ENCODE peak calls at places on chromosomes 12 and 14, in eight cellular contexts. X is activated naive CD8-positive, alpha-beta T cell treated with anti-CD3 and anti-CD28 coated beads for 36 hours; E is GM04504; D is skeletal muscle cell; Y is body of pancreas; S is dermis blood vessel endothelial cell; T is GM12865; R is cardiac muscle cell. J is an unnamed sample.

GRCh38 chr12:124741211-124741610 is 122.5 kb downstream of the SCARB1 start:
- DNase-seq in X (no peak), E (no peak), D (no peak), Y (no peak), S (no peak), T (no peak), R (no peak), J (no peak)

GRCh38 chr12:120356567-120357030 is 12.4 kb downstream of the MSI1 start:
- DNase-seq in X (peak; percentile 81), E (peak; percentile 47), D (peak; percentile 67), Y (peak; percentile 81), S (peak; percentile 85), T (peak; percentile 77), R (peak; percentile 79), J (peak; percentile 82)

GRCh38 chr12:113339540-113339939 is 4.6 kb upstream of the SLC8B1 start:
- DNase-seq in X (no peak), E (no peak), D (no peak), Y (no peak), S (no peak), T (no peak), R (no peak), J (no peak)

GRCh38 chr14:36818794-36819384 is 157.2 kb downstream of the PAX9 start:
- DNase-seq in X (no peak), E (peak; percentile 50), D (no peak), Y (no peak), S (no peak), T (no peak), R (peak; percentile 25), J (peak; percentile 69)

GRCh38 chr14:32428875-32429274 is 99.8 kb downstream of the AKAP6 start:
- DNase-seq in X (no peak), E (no peak), D (no peak), Y (no peak), S (no peak), T (no peak), R (no peak), J (no peak)

GRCh38 chr14:89899917-89900680 is 54.4 kb downstream of the EFCAB11 start:
- DNase-seq in X (no peak), E (no peak), D (no peak), Y (no peak), S (peak; percentile 63), T (peak; percentile 54), R (peak; percentile 42), J (no peak)

GRCh38 chr12:121933522-121934317 is 15.3 kb downstream of the CFAP251 start:
- DNase-seq in X (no peak), E (no peak), D (no peak), Y (no peak), S (no peak), T (no peak), R (peak; percentile 55), J (peak; percentile 23)

GRCh38 chr12:12441891-12442461 is 85.1 kb downstream of the BORCS5 start:
- DNase-seq in X (peak; percentile 53), E (no peak), D (no peak), Y (no peak), S (no peak), T (no peak), R (peak; percentile 50), J (peak; percentile 47)

GRCh38 chr12:401235-402126 is at the start of gene CCDC77:
- DNase-seq in X (peak; percentile 93), E (peak; percentile 84), D (peak; percentile 62), Y (peak; percentile 92), S (peak; percentile 94), T (peak; percentile 96), R (peak; percentile 95), J (peak; percentile 80)

GRCh38 chr12:130179191-130179590 is 16.9 kb downstream of the FZD10 start:
- DNase-seq in X (no peak), E (no peak), D (no peak), Y (no peak), S (no peak), T (no peak), R (no peak), J (no peak)